ENCODE peak calls at places on chromosomes 4 and X, in eight cellular contexts. S, M, A, F, N, O, E and C are unnamed samples.

GRCh38 chrX:128106630-128107029 is 54.4 kb upstream of the ACTRT1 start:
- DNase-seq in A (no peak), O (no peak), M (peak; percentile 2), E (no peak), N (no peak), F (no peak), S (no peak), C (no peak)

GRCh38 chrX:150543230-150544155 is 24.9 kb upstream of the MTM1 start:
- DNase-seq in F (no peak), S (no peak), N (no peak), O (no peak), A (no peak), M (no peak), E (no peak), C (no peak)

GRCh38 chr4:180513076-180513475 is 1730.1 kb upstream of the TENM3 start:
- DNase-seq in M (no peak), N (no peak), O (no peak), E (no peak), A (no peak), F (no peak), S (no peak), C (no peak)

GRCh38 chrX:9775930-9776329 is 10.3 kb upstream of the GPR143 start:
- DNase-seq in N (no peak), E (no peak), M (no peak), F (no peak), S (no peak), O (no peak), A (no peak), C (no peak)

GRCh38 chr4:65482410-65482809 is 187.9 kb downstream of the EPHA5 start:
- DNase-seq in M (no peak), O (peak; percentile 42), A (no peak), E (no peak), N (no peak), S (no peak), F (no peak), C (no peak)

GRCh38 chr4:33780952-33781655 is 2463.2 kb downstream of the ARAP2 start:
- DNase-seq in O (peak; percentile 54), S (no peak), M (no peak), A (no peak), E (no peak), F (no peak), N (no peak), C (no peak)

GRCh38 chrX:131626681-131627296 is 82.9 kb downstream of the OR13H1 start:
- DNase-seq in A (no peak), E (no peak), N (no peak), M (no peak), O (peak; percentile 10), F (no peak), S (no peak), C (no peak)

GRCh38 chr4:98101988-98102387 is 41.3 kb downstream of the STPG2 start:
- DNase-seq in S (no peak), M (no peak), O (no peak), E (no peak), A (no peak), N (no peak), F (no peak), C (no peak)

GRCh38 chr4:155208258-155209054 is at the start of gene NPY2R:
- DNase-seq in F (peak; percentile 14), O (no peak), A (peak; percentile 58), S (peak; percentile 69), N (no peak), E (no peak), M (peak; percentile 74), C (no peak)

GRCh38 chrX:141467442-141467841 is 117.1 kb downstream of the SPANXA1 start:
- DNase-seq in S (no peak), A (no peak), M (no peak), N (no peak), O (peak; percentile 3), E (no peak), F (no peak), C (no peak)

GRCh38 chrX:130086414-130087207 is 23.7 kb downstream of the ELF4 start:
- DNase-seq in F (no peak), M (no peak), A (no peak), S (no peak), O (no peak), E (no peak), N (peak; percentile 68), C (no peak)

GRCh38 chr4:604131-604530 is 21.2 kb upstream of the PDE6B start:
- DNase-seq in O (no peak), N (no peak), A (no peak), F (no peak), S (no peak), M (no peak), E (no peak), C (no peak)

GRCh38 chr4:128285085-128286023 is 2.3 kb downstream of the PGRMC2 start:
- DNase-seq in F (no peak), M (no peak), A (no peak), S (no peak), O (peak; percentile 29), N (no peak), E (peak; percentile 32), C (no peak)

GRCh38 chr4:184165291-184165690 is 52.4 kb downstream of the ENPP6 start:
- DNase-seq in S (no peak), E (no peak), M (no peak), F (no peak), N (no peak), A (no peak), O (no peak), C (no peak)

GRCh38 chr4:110815950-110816349 is 193.1 kb upstream of the PITX2 start:
- DNase-seq in A (no peak), M (no peak), E (no peak), O (no peak), F (no peak), N (no peak), S (no peak), C (no peak)

GRCh38 chrX:53257670-53258423 is 23.5 kb downstream of the IQSEC2 start:
- DNase-seq in E (no peak), N (no peak), F (no peak), O (no peak), M (no peak), S (no peak), A (no peak), C (no peak)

GRCh38 chr4:34422472-34422871 is 1821.8 kb downstream of the ARAP2 start:
- DNase-seq in O (peak; percentile 60), S (no peak), E (no peak), N (no peak), F (no peak), M (no peak), A (no peak), C (no peak)

GRCh38 chr4:185307136-185307950 is 88.4 kb downstream of the LRP2BP start:
- DNase-seq in O (no peak), S (no peak), F (no peak), M (no peak), N (no peak), E (no peak), A (no peak), C (no peak)

GRCh38 chrX:50617183-50617582 is 146.6 kb upstream of the DGKK start:
- DNase-seq in A (no peak), F (no peak), S (no peak), M (no peak), N (no peak), E (no peak), O (no peak), C (no peak)

GRCh38 chrX:39574178-39574577 is 523.6 kb downstream of the BCOR start:
- DNase-seq in S (no peak), M (no peak), E (no peak), A (no peak), F (no peak), O (no peak), N (no peak), C (no peak)

GRCh38 chr4:101081695-101082369 is 265.5 kb downstream of the PPP3CA start:
- DNase-seq in M (no peak), N (no peak), A (no peak), E (no peak), F (peak; percentile 18), S (no peak), O (no peak), C (no peak)

GRCh38 chr4:150366487-150366999 is 215.4 kb upstream of the MAB21L2 start:
- DNase-seq in O (no peak), E (no peak), N (no peak), F (no peak), M (peak; percentile 16), S (no peak), A (no peak), C (no peak)

GRCh38 chrX:74383611-74384010 is 37.7 kb upstream of the SLC16A2 start:
- DNase-seq in S (no peak), O (peak; percentile 68), N (no peak), F (no peak), M (peak; percentile 16), E (no peak), A (no peak), C (no peak)
- TF ChIP-seq CTCF in S (peak; percentile 59), O (peak; percentile 70), N (no peak), F (no peak), M (peak; percentile 31), E (no peak), A (peak; percentile 45), C (peak; percentile 52)

DNA sequence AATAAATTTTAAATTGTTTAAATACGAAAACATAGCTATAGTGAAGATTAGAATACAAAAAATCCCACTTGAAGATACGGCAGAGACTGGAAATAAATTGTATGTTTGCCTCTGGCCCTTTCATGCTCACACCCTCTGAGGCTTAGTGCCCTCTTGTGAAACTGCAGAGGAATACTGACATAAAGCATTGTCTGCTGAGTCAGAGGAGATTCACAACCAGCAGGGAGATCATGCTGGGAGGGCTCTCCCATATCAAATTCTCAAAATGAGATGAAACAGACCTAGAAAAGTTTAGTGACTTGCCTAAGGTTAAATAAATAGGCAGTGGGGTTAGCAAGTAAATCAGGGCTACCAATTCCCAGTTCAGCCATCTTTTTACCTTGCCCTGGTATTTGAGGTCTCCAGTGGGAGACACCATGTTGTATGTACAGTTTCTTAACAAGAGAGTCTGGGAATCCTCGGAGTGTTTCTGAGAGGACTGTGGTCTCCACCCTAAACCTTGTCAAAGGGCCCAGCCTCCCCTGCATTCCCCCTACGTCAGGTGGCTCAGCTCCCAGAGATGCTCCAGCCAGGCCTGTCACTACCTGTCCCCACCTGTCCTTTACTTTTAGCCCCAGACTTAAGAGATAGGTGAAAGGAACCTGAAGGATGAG is 581.4 kb upstream of the DIPK2B start:
- DNase-seq in F (no peak), O (peak; percentile 72), M (no peak), S (no peak), A (no peak), E (no peak), N (no peak), C (no peak)
- TF ChIP-seq CTCF in F (no peak), O (peak; percentile 36), M (no peak), S (no peak), A (no peak), E (no peak), N (no peak), C (no peak)

GRCh38 chr4:71772592-71772991 is 11.3 kb downstream of the GC start:
- DNase-seq in E (no peak), O (no peak), F (no peak), M (no peak), S (no peak), N (no peak), A (no peak), C (no peak)
- TF ChIP-seq CTCF in E (no peak), O (no peak), F (no peak), M (no peak), S (peak; percentile 45), N (no peak), A (peak; percentile 50), C (no peak)

DNA sequence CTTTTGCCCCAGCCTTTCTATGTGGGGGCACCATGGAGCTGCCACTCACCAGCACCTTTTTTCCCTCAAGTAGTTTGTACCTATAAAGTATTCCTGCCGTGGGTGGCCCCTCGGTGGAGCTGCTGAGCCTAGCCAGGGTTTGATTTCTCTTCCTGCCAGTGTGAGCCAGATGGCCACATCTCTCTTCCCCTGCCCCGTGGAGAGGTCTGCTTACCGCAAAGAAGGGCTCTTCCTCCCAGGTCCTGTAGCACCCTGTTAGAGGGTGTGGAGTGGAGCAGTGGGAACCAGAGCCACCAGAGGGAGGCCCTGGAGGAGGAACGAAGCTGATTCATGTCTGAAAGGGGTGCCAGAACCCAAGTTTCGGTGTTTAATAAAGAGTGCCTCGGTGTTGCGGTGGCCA is 95.4 kb downstream of the PTTG2 start:
- DNase-seq in S (no peak), E (no peak), M (no peak), N (no peak), F (no peak), O (no peak), A (no peak), C (no peak)
- TF ChIP-seq CTCF in S (no peak), E (no peak), M (no peak), N (no peak), F (no peak), O (no peak), A (no peak), C (no peak)